ENCODE peak calls at places on chromosomes 11 and 22, in five cellular contexts. L, V, M, Z and R are unnamed samples. For H3K4me1 and H3K27me3, the result is how much of the 10 kb centered on the place peaks cover.

GRCh38 chr22:29951675-29952413 is 68.9 kb downstream of the MTMR3 start:
- DNase-seq in L (no peak), V (no peak), M (no peak), Z (no peak), R (peak)

GRCh38 chr11:92048415-92048814 is 176.2 kb upstream of the FAT3 start:
- DNase-seq in L (no peak), V (no peak), M (peak), Z (no peak), R (peak)

GRCh38 chr11:46047520-46047919 is 73.7 kb downstream of the PHF21A start:
- DNase-seq in L (no peak), V (no peak), M (no peak), Z (no peak), R (peak)

GRCh38 chr11:12330491-12331231 is 46.7 kb upstream of the PARVA start:
- DNase-seq in L (no peak), V (no peak), M (peak), Z (peak), R (peak)

GRCh38 chr11:116589402-116589801 is 183.4 kb downstream of the BUD13 start:
- DNase-seq in L (no peak), V (no peak), M (no peak), Z (no peak), R (no peak)

GRCh38 chr22:46117206-46118199 is 32.8 kb upstream of the PPARA start:
- DNase-seq in L (no peak), V (no peak), M (no peak), Z (no peak), R (no peak)

GRCh38 chr11:1674879-1675235 is 22.1 kb upstream of the KRTAP5-6 start:
- DNase-seq in L (no peak), V (no peak), M (no peak), Z (no peak), R (no peak)

GRCh38 chr22:41469218-41469851 is 418 bp downstream of the ACO2 start:
- DNase-seq in L (peak), V (no peak), M (no peak), Z (no peak), R (no peak)

GRCh38 chr11:8259316-8259995 is 4.2 kb downstream of the LMO1 start:
- DNase-seq in L (no peak), V (no peak), M (no peak), Z (no peak), R (no peak)

GRCh38 chr11:35362571-35362980 is 56.8 kb downstream of the SLC1A2 start:
- DNase-seq in L (no peak), V (no peak), M (no peak), Z (no peak), R (no peak)

GRCh38 chr11:117696489-117696888 is 100.5 kb downstream of the DSCAML1 start:
- DNase-seq in L (no peak), V (no peak), M (peak), Z (no peak), R (no peak)

GRCh38 chr22:48331691-48332220 is 1495.9 kb downstream of the BRD1 start:
- DNase-seq in L (no peak), V (no peak), M (no peak), Z (no peak), R (no peak)

GRCh38 chr11:35337136-35337918 is 82.0 kb downstream of the SLC1A2 start:
- DNase-seq in L (no peak), V (no peak), M (no peak), Z (no peak), R (peak)

GRCh38 chr22:42649261-42650056 is at the start of gene CYB5R3:
- DNase-seq in L (peak), V (peak), M (peak), Z (peak), R (no peak)

GRCh38 chr11:66267039-66267378 is 1.4 kb upstream of the RAB1B start:
- DNase-seq in L (no peak), V (no peak), M (no peak), Z (no peak), R (no peak)

GRCh38 chr11:1531418-1531817 is 40.7 kb downstream of the DUSP8 start:
- DNase-seq in L (no peak), V (no peak), M (no peak), Z (no peak), R (peak)

DNA sequence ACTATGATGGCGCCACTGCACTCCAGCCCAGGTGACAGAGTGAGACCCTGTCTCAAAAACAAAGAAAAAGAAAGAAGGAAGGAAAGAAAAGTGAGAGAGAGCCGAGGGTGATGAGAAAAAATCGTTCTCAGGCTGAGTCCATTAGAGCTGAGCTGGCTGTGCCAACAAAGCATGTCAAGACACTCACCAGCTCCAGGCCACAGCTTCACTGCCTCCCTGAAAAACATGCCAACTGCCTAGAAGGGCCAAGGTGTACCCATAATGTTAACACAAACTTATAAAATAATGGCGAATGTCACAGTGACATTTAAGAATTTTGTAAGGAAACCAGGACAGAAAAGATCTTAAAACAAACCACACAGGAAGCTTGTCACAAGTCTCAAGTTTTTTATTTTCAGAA is 5.2 kb downstream of the TMEM121B start:
- DNase-seq in L (no peak), V (no peak), M (no peak), Z (no peak), R (no peak)
- H3K4me1 ChIP-seq in L (under half), V (half or more), M (under half), Z (half or more), R (under half)

DNA sequence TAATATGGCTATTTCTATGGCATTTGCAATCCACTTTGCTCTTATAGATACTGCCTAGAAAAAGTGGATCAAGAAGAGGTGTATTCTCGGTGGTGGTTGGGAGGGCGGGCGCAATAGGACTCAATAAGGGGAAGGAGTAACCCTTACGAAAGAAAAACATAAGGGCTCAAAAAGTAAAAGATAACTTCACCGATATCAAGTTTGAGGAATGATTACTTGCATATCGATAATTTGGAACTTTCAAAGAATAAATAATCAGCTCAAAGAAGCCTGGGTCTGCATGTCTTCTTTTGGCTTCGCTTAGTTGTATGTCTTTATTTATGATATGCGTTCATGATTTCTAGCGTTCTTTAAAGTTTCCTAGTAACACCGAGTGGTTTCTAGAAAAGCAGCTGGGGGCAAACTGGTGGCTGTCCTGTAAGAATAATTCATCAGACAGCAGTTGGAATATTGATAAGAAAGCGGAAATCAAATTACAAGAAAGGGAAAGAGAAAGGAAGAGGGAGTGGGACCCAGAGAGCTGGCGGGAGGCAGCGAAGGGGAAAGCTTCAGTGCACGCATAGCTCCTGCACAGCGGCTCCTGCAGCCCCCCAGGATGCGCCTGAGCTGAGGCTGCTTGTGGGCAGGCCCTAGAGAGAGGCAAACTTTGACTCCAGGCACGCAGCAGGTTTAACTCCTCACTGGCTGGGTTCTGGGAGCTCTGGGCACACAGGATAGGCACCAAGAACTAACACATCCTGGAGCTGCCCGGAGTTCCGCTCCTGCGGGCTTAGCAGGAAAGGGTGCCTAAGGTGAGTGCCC is 9.1 kb upstream of the FLI1 start:
- DNase-seq in L (no peak), V (no peak), M (no peak), Z (no peak), R (no peak)
- H3K27me3 ChIP-seq in L (half or more), V (under half), M (half or more), Z (under half), R (half or more)

GRCh38 chr22:20537983-20538382 is 30.6 kb downstream of the MED15 start:
- DNase-seq in L (no peak), V (no peak), M (no peak), Z (no peak), R (no peak)
- H3K4me1 ChIP-seq in L (under half), V (under half), M (under half), Z (under half), R (under half)

DNA sequence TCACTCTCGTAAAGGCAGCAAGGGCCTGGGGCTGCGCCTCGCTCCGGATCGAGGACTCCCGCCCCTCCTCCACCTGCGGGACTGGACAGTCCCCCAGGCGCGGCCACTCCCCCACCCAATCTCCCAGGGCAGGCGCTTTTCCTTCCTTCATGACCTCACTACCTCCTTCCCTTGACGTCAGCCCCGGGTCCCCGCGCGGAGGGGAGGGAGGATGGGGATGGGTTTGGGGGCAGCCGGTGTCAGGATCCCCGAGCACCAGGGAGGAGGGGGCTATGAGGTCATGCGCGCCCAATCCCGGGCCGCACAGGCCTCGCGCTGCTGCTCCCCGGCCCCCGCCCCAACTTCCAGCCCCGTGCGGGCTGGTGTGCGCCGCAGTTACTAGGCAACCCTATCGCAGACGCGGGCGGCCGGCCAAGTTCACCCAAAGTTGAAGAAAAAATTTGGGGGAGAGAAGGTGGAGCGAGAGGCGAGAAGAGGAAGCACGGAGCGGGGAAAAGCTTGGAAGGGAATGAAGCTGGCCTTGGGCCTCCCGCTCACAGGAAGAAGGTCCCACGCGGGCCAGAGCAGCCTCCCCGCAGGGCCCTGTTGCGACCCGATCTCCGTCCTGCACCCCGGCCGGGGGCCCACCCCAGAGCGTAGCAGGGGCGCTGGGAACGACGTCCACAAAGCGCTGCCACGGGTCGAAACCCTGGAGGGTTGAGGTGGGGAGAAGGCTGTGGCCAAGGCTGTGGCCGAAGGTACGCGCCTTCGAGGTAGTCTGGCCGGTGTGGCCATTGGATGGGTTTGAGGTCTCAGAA is 8.3 kb downstream of the WT1 start:
- DNase-seq in L (peak), V (no peak), M (peak), Z (peak), R (no peak)
- H3K27me3 ChIP-seq in L (half or more), V (under half), M (half or more), Z (under half), R (half or more)

DNA sequence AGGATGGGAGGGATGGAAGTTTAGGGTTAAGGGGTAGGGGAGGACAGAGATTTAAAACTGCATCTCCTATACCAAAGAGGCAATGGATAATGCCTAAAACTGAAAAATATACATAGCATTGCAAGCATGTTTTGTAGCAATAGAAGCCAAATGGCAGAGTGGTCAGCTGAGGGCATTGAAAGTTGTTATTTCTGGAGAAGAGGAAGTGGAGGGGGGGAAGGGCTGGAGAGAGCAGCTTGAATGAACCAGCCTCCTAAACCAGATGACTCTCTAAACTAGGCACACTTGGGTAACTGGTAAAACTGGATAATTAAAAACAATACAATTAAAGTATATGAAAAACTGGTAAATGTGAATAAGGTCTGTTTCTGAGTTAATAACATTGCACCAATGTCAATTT is 70.3 kb upstream of the TP53I11 start:
- DNase-seq in L (peak), V (no peak), M (no peak), Z (no peak), R (no peak)
- H3K4me1 ChIP-seq in L (under half), V (under half), M (under half), Z (under half), R (under half)

GRCh38 chr11:9747816-9748215 is 83.9 kb downstream of the SWAP70 start:
- DNase-seq in L (no peak), V (no peak), M (no peak), Z (no peak), R (no peak)

GRCh38 chr11:9750551-9750950 is 86.7 kb downstream of the SWAP70 start:
- DNase-seq in L (no peak), V (no peak), M (no peak), Z (no peak), R (no peak)

GRCh38 chr11:9745411-9746211 is 81.7 kb downstream of the SWAP70 start:
- DNase-seq in L (no peak), V (no peak), M (no peak), Z (no peak), R (no peak)

GRCh38 chr11:9748361-9748970 is 84.6 kb downstream of the SWAP70 start:
- DNase-seq in L (peak), V (peak), M (peak), Z (peak), R (no peak)

DNA sequence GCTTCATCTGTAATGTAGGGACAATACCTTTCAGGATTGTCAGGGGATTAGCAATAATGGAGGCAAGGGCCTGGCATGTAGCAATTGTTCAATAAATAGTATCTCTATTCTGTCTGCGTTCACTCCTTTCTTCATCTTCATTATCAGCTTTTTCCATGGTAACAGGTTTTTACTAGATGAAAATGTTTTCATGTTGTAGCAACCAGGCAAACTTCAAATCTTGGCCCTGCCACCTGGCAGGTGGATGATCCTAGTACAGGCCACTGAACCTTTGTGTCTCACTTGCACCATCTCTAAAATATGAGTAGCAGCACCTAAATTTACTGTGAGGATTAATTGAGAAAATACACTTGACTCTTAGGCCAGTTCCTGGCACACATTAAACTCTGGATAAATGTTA is 83.4 kb downstream of the SWAP70 start:
- DNase-seq in L (no peak), V (no peak), M (no peak), Z (no peak), R (no peak)
- H3K27me3 ChIP-seq in L (under half), V (under half), M (under half), Z (under half), R (under half)

DNA sequence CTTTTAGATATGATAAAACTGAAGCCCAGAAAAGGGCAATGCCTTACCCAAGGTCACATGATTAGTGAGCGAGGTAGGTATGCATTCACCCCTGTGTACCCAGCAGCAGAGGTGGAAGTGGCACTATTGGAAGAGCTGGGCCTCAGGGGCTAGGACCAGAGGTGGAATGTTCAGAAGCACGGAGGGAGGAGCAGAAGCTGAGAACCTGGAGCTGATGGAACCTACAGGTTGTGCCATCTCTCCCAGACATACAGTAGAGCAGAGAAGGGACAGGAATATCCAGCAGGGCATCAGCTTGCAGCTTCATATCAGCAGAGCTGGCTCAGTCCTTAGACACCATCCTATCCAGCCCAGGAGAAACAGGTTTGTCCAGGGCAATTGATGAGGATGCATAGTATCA is 14.6 kb upstream of the FCHSD2 start:
- DNase-seq in L (no peak), V (no peak), M (no peak), Z (no peak), R (no peak)
- H3K4me1 ChIP-seq in L (under half), V (under half), M (half or more), Z (under half), R (under half)

GRCh38 chr11:119491753-119492455 is 68.9 kb upstream of the THY1 start:
- DNase-seq in L (no peak), V (no peak), M (no peak), Z (no peak), R (no peak)
- H3K27me3 ChIP-seq in L (under half), V (under half), M (under half), Z (under half), R (under half)

GRCh38 chr11:62667460-62667859 is 2.3 kb downstream of the CSKMT start:
- DNase-seq in L (no peak), V (no peak), M (no peak), Z (no peak), R (no peak)
- H3K4me1 ChIP-seq in L (under half), V (under half), M (under half), Z (half or more), R (under half)